ENCODE peak calls at places on chromosome 16, in six cellular contexts. One of them, this sample, is unnamed.

GRCh38 chr16:89297156-89297869 is 79.8 kb downstream of the ZNF778 start:
- DNase-seq in activated T-cell treated with anti-CD3 and anti-CD28 coated beads for 4 hours: no peak
- DNase-seq in HT-29: no peak
- DNase-seq in HuH-7: no peak
- DNase-seq in NCI-H1092: no peak
- DNase-seq in astrocyte of the spinal cord: peak; percentile 25
- DNase-seq in this sample: peak; percentile 59

GRCh38 chr16:88922114-88922825 is 54.7 kb downstream of the CBFA2T3 start:
- DNase-seq in activated T-cell treated with anti-CD3 and anti-CD28 coated beads for 4 hours: no peak
- DNase-seq in HT-29: peak; percentile 51
- DNase-seq in HuH-7: peak; percentile 65
- DNase-seq in NCI-H1092: no peak
- DNase-seq in astrocyte of the spinal cord: peak; percentile 23
- DNase-seq in this sample: peak; percentile 71

GRCh38 chr16:29962344-29962994 is 590 bp downstream of the TMEM219 start:
- DNase-seq in HT-29: peak; percentile 41
- DNase-seq in astrocyte of the spinal cord: peak; percentile 36
- DNase-seq in NCI-H1092: no peak
- DNase-seq in activated T-cell treated with anti-CD3 and anti-CD28 coated beads for 4 hours: no peak
- DNase-seq in HuH-7: no peak
- DNase-seq in this sample: peak; percentile 48

GRCh38 chr16:82704369-82704768 is 77.6 kb downstream of the CDH13 start:
- DNase-seq in activated T-cell treated with anti-CD3 and anti-CD28 coated beads for 4 hours: no peak
- DNase-seq in HT-29: no peak
- DNase-seq in NCI-H1092: no peak
- DNase-seq in HuH-7: no peak
- DNase-seq in astrocyte of the spinal cord: no peak
- DNase-seq in this sample: no peak

GRCh38 chr16:71421911-71422310 is 19.9 kb downstream of the TLE7 start:
- DNase-seq in activated T-cell treated with anti-CD3 and anti-CD28 coated beads for 4 hours: no peak
- DNase-seq in HuH-7: peak; percentile 88
- DNase-seq in HT-29: peak; percentile 70
- DNase-seq in astrocyte of the spinal cord: no peak
- DNase-seq in NCI-H1092: no peak
- DNase-seq in this sample: no peak

GRCh38 chr16:80806957-80807356 is 2.6 kb upstream of the CDYL2 start:
- DNase-seq in HT-29: no peak
- DNase-seq in activated T-cell treated with anti-CD3 and anti-CD28 coated beads for 4 hours: peak; percentile 33
- DNase-seq in NCI-H1092: no peak
- DNase-seq in astrocyte of the spinal cord: peak; percentile 72
- DNase-seq in HuH-7: no peak
- DNase-seq in this sample: peak; percentile 49

GRCh38 chr16:68564367-68564985 is 25.4 kb downstream of the ZFP90 start:
- DNase-seq in astrocyte of the spinal cord: peak; percentile 12
- DNase-seq in NCI-H1092: no peak
- DNase-seq in HT-29: peak; percentile 11
- DNase-seq in activated T-cell treated with anti-CD3 and anti-CD28 coated beads for 4 hours: no peak
- DNase-seq in HuH-7: no peak
- DNase-seq in this sample: peak; percentile 32

GRCh38 chr16:2458887-2459646 is 842 bp upstream of the TEDC2 start:
- DNase-seq in NCI-H1092: no peak
- DNase-seq in HuH-7: no peak
- DNase-seq in astrocyte of the spinal cord: no peak
- DNase-seq in HT-29: peak; percentile 31
- DNase-seq in activated T-cell treated with anti-CD3 and anti-CD28 coated beads for 4 hours: no peak
- DNase-seq in this sample: no peak

GRCh38 chr16:67883872-67884261 is 818 bp upstream of the NRN1L start:
- DNase-seq in activated T-cell treated with anti-CD3 and anti-CD28 coated beads for 4 hours: peak; percentile 63
- DNase-seq in HuH-7: peak; percentile 98
- DNase-seq in astrocyte of the spinal cord: peak; percentile 38
- DNase-seq in HT-29: peak; percentile 77
- DNase-seq in NCI-H1092: peak; percentile 43
- DNase-seq in this sample: peak; percentile 44

GRCh38 chr16:58099956-58100300 is 29.3 kb downstream of the CFAP20 start:
- DNase-seq in activated T-cell treated with anti-CD3 and anti-CD28 coated beads for 4 hours: no peak
- DNase-seq in HuH-7: no peak
- DNase-seq in HT-29: no peak
- DNase-seq in astrocyte of the spinal cord: no peak
- DNase-seq in NCI-H1092: no peak
- DNase-seq in this sample: no peak

GRCh38 chr16:84266451-84266850 is 26.6 kb upstream of the KCNG4 start:
- DNase-seq in activated T-cell treated with anti-CD3 and anti-CD28 coated beads for 4 hours: no peak
- DNase-seq in NCI-H1092: no peak
- DNase-seq in HT-29: peak; percentile 71
- DNase-seq in HuH-7: peak; percentile 60
- DNase-seq in astrocyte of the spinal cord: peak; percentile 27
- DNase-seq in this sample: peak; percentile 58

GRCh38 chr16:68798398-68798797 is 44.9 kb upstream of the TANGO6 start:
- DNase-seq in astrocyte of the spinal cord: no peak
- DNase-seq in HuH-7: no peak
- DNase-seq in NCI-H1092: no peak
- DNase-seq in HT-29: no peak
- DNase-seq in activated T-cell treated with anti-CD3 and anti-CD28 coated beads for 4 hours: no peak
- DNase-seq in this sample: no peak

GRCh38 chr16:56632160-56632847 is at the start of gene MT1M:
- DNase-seq in astrocyte of the spinal cord: no peak
- DNase-seq in activated T-cell treated with anti-CD3 and anti-CD28 coated beads for 4 hours: no peak
- DNase-seq in NCI-H1092: no peak
- DNase-seq in HT-29: no peak
- DNase-seq in HuH-7: no peak
- DNase-seq in this sample: peak; percentile 23

GRCh38 chr16:70750893-70751467 is 50.0 kb downstream of the VAC14 start:
- DNase-seq in activated T-cell treated with anti-CD3 and anti-CD28 coated beads for 4 hours: no peak
- DNase-seq in HT-29: peak; percentile 23
- DNase-seq in astrocyte of the spinal cord: peak; percentile 97
- DNase-seq in NCI-H1092: no peak
- DNase-seq in HuH-7: no peak
- DNase-seq in this sample: peak; percentile 98

GRCh38 chr16:81480856-81481821 is 36.5 kb downstream of the CMIP start:
- DNase-seq in HT-29: no peak
- DNase-seq in NCI-H1092: no peak
- DNase-seq in activated T-cell treated with anti-CD3 and anti-CD28 coated beads for 4 hours: no peak
- DNase-seq in HuH-7: peak; percentile 47
- DNase-seq in astrocyte of the spinal cord: peak; percentile 18
- DNase-seq in this sample: peak; percentile 45

GRCh38 chr16:24635900-24636610 is 93.4 kb upstream of the TNRC6A start:
- DNase-seq in NCI-H1092: peak; percentile 38
- DNase-seq in HuH-7: no peak
- DNase-seq in HT-29: peak; percentile 28
- DNase-seq in activated T-cell treated with anti-CD3 and anti-CD28 coated beads for 4 hours: no peak
- DNase-seq in astrocyte of the spinal cord: peak; percentile 84
- DNase-seq in this sample: peak; percentile 96

GRCh38 chr16:88931936-88932335 is 45.1 kb downstream of the CBFA2T3 start:
- DNase-seq in activated T-cell treated with anti-CD3 and anti-CD28 coated beads for 4 hours: no peak
- DNase-seq in astrocyte of the spinal cord: no peak
- DNase-seq in NCI-H1092: no peak
- DNase-seq in HT-29: no peak
- DNase-seq in HuH-7: no peak
- DNase-seq in this sample: no peak

GRCh38 chr16:66720766-66721165 is 24.2 kb upstream of the CMTM4 start:
- DNase-seq in activated T-cell treated with anti-CD3 and anti-CD28 coated beads for 4 hours: no peak
- DNase-seq in HuH-7: no peak
- DNase-seq in HT-29: no peak
- DNase-seq in NCI-H1092: no peak
- DNase-seq in astrocyte of the spinal cord: no peak
- DNase-seq in this sample: peak; percentile 30

GRCh38 chr16:85202631-85203461 is 90.6 kb upstream of the CIBAR2 start:
- DNase-seq in activated T-cell treated with anti-CD3 and anti-CD28 coated beads for 4 hours: no peak
- DNase-seq in NCI-H1092: no peak
- DNase-seq in astrocyte of the spinal cord: peak; percentile 88
- DNase-seq in HuH-7: no peak
- DNase-seq in HT-29: no peak
- DNase-seq in this sample: peak; percentile 98

GRCh38 chr16:86680137-86680536 is 101.8 kb downstream of the FOXL1 start:
- DNase-seq in HuH-7: no peak
- DNase-seq in HT-29: no peak
- DNase-seq in NCI-H1092: no peak
- DNase-seq in activated T-cell treated with anti-CD3 and anti-CD28 coated beads for 4 hours: no peak
- DNase-seq in astrocyte of the spinal cord: peak; percentile 88
- DNase-seq in this sample: peak; percentile 74

GRCh38 chr16:84898447-84898846 is 78.7 kb downstream of the CRISPLD2 start:
- DNase-seq in HT-29: no peak
- DNase-seq in HuH-7: no peak
- DNase-seq in activated T-cell treated with anti-CD3 and anti-CD28 coated beads for 4 hours: no peak
- DNase-seq in astrocyte of the spinal cord: no peak
- DNase-seq in NCI-H1092: no peak
- DNase-seq in this sample: no peak

GRCh38 chr16:48383877-48384304 is 1.3 kb downstream of the SIAH1 start:
- DNase-seq in astrocyte of the spinal cord: peak; percentile 42
- DNase-seq in NCI-H1092: no peak
- DNase-seq in activated T-cell treated with anti-CD3 and anti-CD28 coated beads for 4 hours: no peak
- DNase-seq in HuH-7: no peak
- DNase-seq in HT-29: peak; percentile 64
- DNase-seq in this sample: peak; percentile 41

GRCh38 chr16:15946257-15947044 is 3.0 kb upstream of the ABCC1 start:
- DNase-seq in astrocyte of the spinal cord: peak; percentile 65
- DNase-seq in HT-29: peak; percentile 59
- DNase-seq in NCI-H1092: no peak
- DNase-seq in HuH-7: no peak
- DNase-seq in activated T-cell treated with anti-CD3 and anti-CD28 coated beads for 4 hours: no peak
- DNase-seq in this sample: peak; percentile 91

GRCh38 chr16:23699100-23699499 is 13.9 kb downstream of the ERN2 start:
- DNase-seq in activated T-cell treated with anti-CD3 and anti-CD28 coated beads for 4 hours: no peak
- DNase-seq in NCI-H1092: no peak
- DNase-seq in HuH-7: no peak
- DNase-seq in HT-29: peak; percentile 92
- DNase-seq in astrocyte of the spinal cord: no peak
- DNase-seq in this sample: no peak

This sample was measured in fibroblast of lung.